ENCODE peak calls at places on chromosomes 2 and 18, in five cellular contexts. Q, J, C, G and Z are unnamed samples.

GRCh38 chr2:9113262-9113661 is 93.3 kb upstream of the ASAP2 start:
- DNase-seq in Q (no peak), G (no peak), C (no peak), J (no peak), Z (no peak)

GRCh38 chr18:13639196-13639595 is 87.2 kb downstream of the FAM210A start:
- DNase-seq in G (no peak), Q (peak), J (no peak), C (no peak), Z (no peak)

GRCh38 chr2:74130211-74130995 is 17.3 kb downstream of the BOLA3 start:
- DNase-seq in C (no peak), Q (no peak), G (no peak), J (no peak), Z (no peak)

GRCh38 chr2:192069417-192069816 is 125.3 kb downstream of the TMEFF2 start:
- DNase-seq in G (no peak), Q (no peak), C (no peak), J (no peak), Z (no peak)

GRCh38 chr2:181516992-181517391 is 59.8 kb downstream of the ITGA4 start:
- DNase-seq in G (no peak), J (no peak), C (no peak), Q (no peak), Z (no peak)

GRCh38 chr18:26703170-26703933 is 155.0 kb upstream of the KCTD1 start:
- DNase-seq in Q (no peak), J (no peak), G (no peak), C (peak), Z (no peak)

GRCh38 chr2:121144111-121144510 is 140.9 kb downstream of the TFCP2L1 start:
- DNase-seq in J (no peak), C (no peak), G (no peak), Q (no peak), Z (no peak)

GRCh38 chr2:167582619-167583018 is 664.8 kb downstream of the STK39 start:
- DNase-seq in Q (no peak), G (no peak), C (no peak), J (no peak), Z (no peak)

GRCh38 chr2:37232131-37232933 is 874 bp downstream of the NDUFAF7 start:
- DNase-seq in J (peak), C (no peak), G (peak), Q (peak), Z (peak)

GRCh38 chr2:7014201-7014640 is 97.0 kb downstream of the RNF144A start:
- DNase-seq in C (no peak), J (no peak), G (peak), Q (no peak), Z (no peak)

GRCh38 chr2:22904126-22904684 is 480.8 kb upstream of the KLHL29 start:
- DNase-seq in J (peak), G (no peak), C (no peak), Q (peak), Z (peak)

GRCh38 chr2:138846216-138846821 is 66.1 kb upstream of the NXPH2 start:
- DNase-seq in J (peak), C (no peak), Q (no peak), G (peak), Z (no peak)

GRCh38 chr2:206693399-206694137 is 24.6 kb downstream of the DYTN start:
- DNase-seq in C (no peak), Q (peak), J (peak), G (peak), Z (no peak)

GRCh38 chr2:240650254-240650965 is 25.1 kb downstream of the GPR35 start:
- DNase-seq in G (no peak), J (no peak), C (no peak), Q (no peak), Z (peak)

GRCh38 chr2:118127250-118127649 is 39.0 kb downstream of the INSIG2 start:
- DNase-seq in G (no peak), Q (no peak), J (no peak), C (no peak), Z (no peak)

GRCh38 chr2:72744049-72744448 is 81.8 kb downstream of the EXOC6B start:
- DNase-seq in G (peak), J (no peak), Q (no peak), C (no peak), Z (no peak)

GRCh38 chr2:235793163-235793752 is 299.4 kb downstream of the AGAP1 start:
- DNase-seq in C (no peak), J (peak), Q (peak), G (no peak), Z (no peak)

GRCh38 chr18:55084546-55084945 is 125.3 kb upstream of the CCDC68 start:
- DNase-seq in Q (no peak), C (no peak), J (no peak), G (no peak), Z (no peak)

GRCh38 chr2:148927010-148927409 is 52.0 kb downstream of the KIF5C start:
- DNase-seq in Q (no peak), J (no peak), C (no peak), G (no peak), Z (no peak)

GRCh38 chr2:84686783-84687442 is 170.6 kb downstream of the DNAH6 start:
- DNase-seq in Q (no peak), J (no peak), C (no peak), G (no peak), Z (no peak)

GRCh38 chr18:31876707-31877106 is 66.2 kb downstream of the TRAPPC8 start:
- DNase-seq in G (no peak), Q (no peak), J (no peak), C (no peak), Z (no peak)

GRCh38 chr2:104140361-104140760 is 713.6 kb upstream of the POU3F3 start:
- DNase-seq in Q (no peak), J (no peak), C (no peak), G (no peak), Z (no peak)

GRCh38 chr2:1639086-1639858 is 105.0 kb downstream of the PXDN start:
- DNase-seq in J (no peak), G (no peak), Q (no peak), C (no peak), Z (peak)